ENCODE peak calls at places on chromosomes 16 and 17, in seven cellular contexts. One of them, this sample, is unnamed.

GRCh38 chr16:8952281-8952751 is 11.4 kb downstream of the USP7 start:
- DNase-seq in MM.1S: no peak
- DNase-seq in GM23338: no peak
- DNase-seq in HCT116: no peak
- DNase-seq in GM23248: no peak
- DNase-seq in PC-3: no peak
- DNase-seq in hepatocyte: no peak
- DNase-seq in this sample: no peak

GRCh38 chr17:58968662-58969061 is 138.0 kb downstream of the TRIM37 start:
- DNase-seq in MM.1S: no peak
- DNase-seq in GM23338: peak
- DNase-seq in HCT116: no peak
- DNase-seq in GM23248: no peak
- DNase-seq in PC-3: no peak
- DNase-seq in hepatocyte: no peak
- DNase-seq in this sample: no peak

GRCh38 chr17:64488301-64488700 is 8.6 kb downstream of the POLG2 start:
- DNase-seq in MM.1S: no peak
- DNase-seq in GM23338: no peak
- DNase-seq in HCT116: no peak
- DNase-seq in GM23248: no peak
- DNase-seq in PC-3: no peak
- DNase-seq in hepatocyte: no peak
- DNase-seq in this sample: no peak

GRCh38 chr16:53207810-53208752 is 153.3 kb downstream of the CHD9 start:
- DNase-seq in MM.1S: no peak
- DNase-seq in GM23338: peak
- DNase-seq in HCT116: peak
- DNase-seq in GM23248: peak
- DNase-seq in PC-3: peak
- DNase-seq in hepatocyte: peak
- DNase-seq in this sample: peak

GRCh38 chr16:30183961-30184429 is 593 bp downstream of the CORO1A start:
- DNase-seq in MM.1S: peak
- DNase-seq in GM23338: peak
- DNase-seq in HCT116: no peak
- DNase-seq in GM23248: no peak
- DNase-seq in PC-3: no peak
- DNase-seq in hepatocyte: no peak
- DNase-seq in this sample: no peak

GRCh38 chr17:48427598-48427997 is 2.4 kb downstream of the SKAP1 start:
- DNase-seq in MM.1S: peak
- DNase-seq in GM23338: no peak
- DNase-seq in HCT116: no peak
- DNase-seq in GM23248: peak
- DNase-seq in PC-3: peak
- DNase-seq in hepatocyte: no peak
- DNase-seq in this sample: no peak

GRCh38 chr17:37790153-37790552 is 45.3 kb upstream of the HNF1B start:
- DNase-seq in MM.1S: no peak
- DNase-seq in GM23338: no peak
- DNase-seq in HCT116: no peak
- DNase-seq in GM23248: no peak
- DNase-seq in PC-3: no peak
- DNase-seq in hepatocyte: no peak
- DNase-seq in this sample: no peak

GRCh38 chr17:44828919-44829557 is 1.0 kb downstream of the GJC1 start:
- DNase-seq in MM.1S: no peak
- DNase-seq in GM23338: no peak
- DNase-seq in HCT116: no peak
- DNase-seq in GM23248: no peak
- DNase-seq in PC-3: peak
- DNase-seq in hepatocyte: no peak
- DNase-seq in this sample: no peak

GRCh38 chr16:9422769-9423513 is 331.5 kb downstream of the HAPSTR1 start:
- DNase-seq in MM.1S: no peak
- DNase-seq in GM23338: no peak
- DNase-seq in HCT116: no peak
- DNase-seq in GM23248: no peak
- DNase-seq in PC-3: no peak
- DNase-seq in hepatocyte: no peak
- DNase-seq in this sample: no peak

GRCh38 chr17:12659500-12659899 is 6.2 kb upstream of the MYOCD start:
- DNase-seq in MM.1S: no peak
- DNase-seq in GM23338: no peak
- DNase-seq in HCT116: no peak
- DNase-seq in GM23248: peak
- DNase-seq in PC-3: no peak
- DNase-seq in hepatocyte: no peak
- DNase-seq in this sample: no peak

GRCh38 chr17:19304209-19304608 is 58.3 kb downstream of the B9D1 start:
- DNase-seq in MM.1S: peak
- DNase-seq in GM23338: no peak
- DNase-seq in HCT116: no peak
- DNase-seq in GM23248: peak
- DNase-seq in PC-3: peak
- DNase-seq in hepatocyte: peak
- DNase-seq in this sample: no peak

GRCh38 chr16:75632857-75633256 is 9.8 kb upstream of the ADAT1 start:
- DNase-seq in MM.1S: no peak
- DNase-seq in GM23338: no peak
- DNase-seq in HCT116: no peak
- DNase-seq in GM23248: no peak
- DNase-seq in PC-3: no peak
- DNase-seq in hepatocyte: peak
- DNase-seq in this sample: no peak

GRCh38 chr16:22008215-22009142 is 568 bp downstream of the MOSMO start:
- DNase-seq in MM.1S: no peak
- DNase-seq in GM23338: peak
- DNase-seq in HCT116: no peak
- DNase-seq in GM23248: peak
- DNase-seq in PC-3: no peak
- DNase-seq in hepatocyte: peak
- DNase-seq in this sample: peak

GRCh38 chr17:73131993-73132595 is 32.7 kb upstream of the SSTR2 start:
- DNase-seq in MM.1S: no peak
- DNase-seq in GM23338: no peak
- DNase-seq in HCT116: no peak
- DNase-seq in GM23248: no peak
- DNase-seq in PC-3: no peak
- DNase-seq in hepatocyte: no peak
- DNase-seq in this sample: peak

GRCh38 chr16:9102943-9103342 is 11.5 kb downstream of the HAPSTR1 start:
- DNase-seq in MM.1S: no peak
- DNase-seq in GM23338: no peak
- DNase-seq in HCT116: no peak
- DNase-seq in GM23248: no peak
- DNase-seq in PC-3: no peak
- DNase-seq in hepatocyte: no peak
- DNase-seq in this sample: no peak

GRCh38 chr16:75108792-75109731 is 7.5 kb downstream of the LDHD start:
- DNase-seq in MM.1S: no peak
- DNase-seq in GM23338: no peak
- DNase-seq in HCT116: peak
- DNase-seq in GM23248: peak
- DNase-seq in PC-3: peak
- DNase-seq in hepatocyte: peak
- DNase-seq in this sample: no peak

GRCh38 chr17:8060274-8060673 is 21.4 kb downstream of the ALOX15B start:
- DNase-seq in MM.1S: peak
- DNase-seq in GM23338: peak
- DNase-seq in HCT116: peak
- DNase-seq in GM23248: peak
- DNase-seq in PC-3: peak
- DNase-seq in hepatocyte: peak
- DNase-seq in this sample: peak

GRCh38 chr17:8056232-8056975 is 17.5 kb downstream of the ALOX15B start:
- DNase-seq in MM.1S: no peak
- DNase-seq in GM23338: no peak
- DNase-seq in HCT116: no peak
- DNase-seq in GM23248: peak
- DNase-seq in PC-3: peak
- DNase-seq in hepatocyte: peak
- DNase-seq in this sample: no peak

GRCh38 chr17:8056976-8057625 is 18.2 kb downstream of the ALOX15B start:
- DNase-seq in MM.1S: no peak
- DNase-seq in GM23338: no peak
- DNase-seq in HCT116: no peak
- DNase-seq in GM23248: no peak
- DNase-seq in PC-3: peak
- DNase-seq in hepatocyte: no peak
- DNase-seq in this sample: no peak

GRCh38 chr17:8057691-8058114 is 18.8 kb downstream of the ALOX15B start:
- DNase-seq in MM.1S: peak
- DNase-seq in GM23338: peak
- DNase-seq in HCT116: peak
- DNase-seq in GM23248: peak
- DNase-seq in PC-3: peak
- DNase-seq in hepatocyte: peak
- DNase-seq in this sample: peak

GRCh38 chr17:8059131-8059530 is 20.3 kb downstream of the ALOX15B start:
- DNase-seq in MM.1S: no peak
- DNase-seq in GM23338: no peak
- DNase-seq in HCT116: no peak
- DNase-seq in GM23248: no peak
- DNase-seq in PC-3: no peak
- DNase-seq in hepatocyte: no peak
- DNase-seq in this sample: no peak
- TF ChIP-seq EZH2 in MM.1S: no peak
- TF ChIP-seq EZH2 in GM23338: no peak
- TF ChIP-seq EZH2 in HCT116: no peak
- TF ChIP-seq EZH2 in GM23248: no peak
- TF ChIP-seq EZH2 in PC-3: no peak
- TF ChIP-seq EZH2 in hepatocyte: no peak
- TF ChIP-seq EZH2 in this sample: no peak

GRCh38 chr16:84845496-84846002 is 25.8 kb downstream of the CRISPLD2 start:
- DNase-seq in MM.1S: no peak
- DNase-seq in GM23338: no peak
- DNase-seq in HCT116: no peak
- DNase-seq in GM23248: no peak
- DNase-seq in PC-3: no peak
- DNase-seq in hepatocyte: no peak
- DNase-seq in this sample: peak

GRCh38 chr16:84844049-84844350 is 24.2 kb downstream of the CRISPLD2 start:
- DNase-seq in MM.1S: no peak
- DNase-seq in GM23338: no peak
- DNase-seq in HCT116: no peak
- DNase-seq in GM23248: no peak
- DNase-seq in PC-3: no peak
- DNase-seq in hepatocyte: no peak
- DNase-seq in this sample: no peak

GRCh38 chr16:84842516-84843148 is 22.8 kb downstream of the CRISPLD2 start:
- DNase-seq in MM.1S: no peak
- DNase-seq in GM23338: no peak
- DNase-seq in HCT116: no peak
- DNase-seq in GM23248: no peak
- DNase-seq in PC-3: no peak
- DNase-seq in hepatocyte: no peak
- DNase-seq in this sample: no peak

GRCh38 chr16:84843149-84844048 is 23.6 kb downstream of the CRISPLD2 start:
- DNase-seq in MM.1S: no peak
- DNase-seq in GM23338: no peak
- DNase-seq in HCT116: no peak
- DNase-seq in GM23248: no peak
- DNase-seq in PC-3: no peak
- DNase-seq in hepatocyte: no peak
- DNase-seq in this sample: no peak

DNA sequence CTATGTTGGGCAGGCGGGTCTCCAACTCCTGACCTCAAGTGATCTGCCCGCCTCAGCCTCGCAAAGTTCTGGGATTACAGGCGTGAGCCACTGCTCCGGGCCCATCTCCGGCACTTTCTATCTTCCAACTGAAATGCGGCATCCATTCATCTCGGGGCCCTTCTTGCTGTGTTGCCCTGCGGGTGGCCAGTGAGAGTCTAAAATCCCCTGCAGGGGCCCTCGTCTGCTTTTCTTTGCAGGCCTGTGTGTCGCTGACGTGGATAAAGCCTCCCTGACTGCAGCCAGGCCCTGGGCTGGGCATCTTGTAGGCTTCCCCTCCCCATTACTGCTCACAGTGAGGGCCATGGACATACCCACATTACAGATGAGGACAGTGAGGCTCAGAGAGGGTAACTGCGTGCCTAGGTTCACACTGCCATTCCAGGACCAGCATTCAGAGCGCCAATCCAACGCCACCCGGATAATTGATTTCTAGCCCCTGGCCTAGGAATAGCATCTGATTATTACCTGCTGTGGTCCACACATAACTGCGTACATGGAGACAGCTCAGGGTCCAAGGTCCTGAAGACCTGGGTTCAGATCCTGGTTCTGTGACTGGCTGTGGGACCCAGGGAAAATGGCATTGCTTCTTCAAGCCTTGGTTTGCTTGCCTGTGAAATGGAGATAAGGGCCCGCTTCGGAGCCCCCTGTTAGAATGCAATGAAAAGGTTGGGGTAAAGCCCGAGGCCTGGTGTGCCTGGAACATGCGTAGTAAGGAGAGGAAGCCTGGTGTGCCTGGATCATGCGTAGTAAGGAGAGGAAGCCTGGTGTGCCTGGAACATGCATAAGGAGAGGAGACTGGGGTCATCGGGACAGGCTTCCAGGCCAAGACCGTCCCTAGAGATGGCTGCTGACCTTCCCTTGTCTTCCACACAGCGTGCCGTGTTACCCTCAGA is 25.0 kb downstream of the CRISPLD2 start:
- DNase-seq in MM.1S: no peak
- DNase-seq in GM23338: peak
- DNase-seq in HCT116: no peak
- DNase-seq in GM23248: no peak
- DNase-seq in PC-3: no peak
- DNase-seq in hepatocyte: no peak
- DNase-seq in this sample: peak
- TF ChIP-seq EZH2phosphoT487 in MM.1S: no peak
- TF ChIP-seq EZH2phosphoT487 in GM23338: no peak
- TF ChIP-seq EZH2phosphoT487 in HCT116: no peak
- TF ChIP-seq EZH2phosphoT487 in GM23248: no peak
- TF ChIP-seq EZH2phosphoT487 in PC-3: no peak
- TF ChIP-seq EZH2phosphoT487 in hepatocyte: no peak
- TF ChIP-seq EZH2phosphoT487 in this sample: no peak

GRCh38 chr16:706189-707061 is 824 bp upstream of the FBXL16 start:
- DNase-seq in MM.1S: no peak
- DNase-seq in GM23338: peak
- DNase-seq in HCT116: no peak
- DNase-seq in GM23248: no peak
- DNase-seq in PC-3: no peak
- DNase-seq in hepatocyte: no peak
- DNase-seq in this sample: peak
- TF ChIP-seq EZH2 in MM.1S: no peak
- TF ChIP-seq EZH2 in GM23338: peak
- TF ChIP-seq EZH2 in HCT116: no peak
- TF ChIP-seq EZH2 in GM23248: peak
- TF ChIP-seq EZH2 in PC-3: no peak
- TF ChIP-seq EZH2 in hepatocyte: peak
- TF ChIP-seq EZH2 in this sample: peak

DNA sequence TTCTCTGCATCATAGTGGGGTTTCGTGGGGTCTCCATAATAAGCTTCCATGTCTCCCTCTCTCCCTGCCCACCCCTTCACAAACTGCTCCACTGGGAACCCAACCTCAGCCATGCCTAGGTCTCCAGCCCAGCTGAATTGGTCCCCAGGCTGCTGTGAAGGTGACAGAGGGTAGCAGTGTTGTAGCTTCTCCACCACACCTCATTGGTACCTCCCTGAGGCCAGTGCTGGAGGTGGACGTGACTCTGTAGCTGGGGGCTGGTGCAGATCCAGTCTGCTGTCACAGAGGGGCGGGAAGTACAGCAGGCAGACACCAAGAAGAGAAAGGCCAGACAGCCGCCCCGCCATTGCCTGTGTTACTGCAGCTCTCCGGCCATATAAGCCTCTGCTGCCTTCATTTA is 82.1 kb downstream of the OR1D5 start:
- DNase-seq in MM.1S: no peak
- DNase-seq in GM23338: no peak
- DNase-seq in HCT116: no peak
- DNase-seq in GM23248: no peak
- DNase-seq in PC-3: no peak
- DNase-seq in hepatocyte: no peak
- DNase-seq in this sample: no peak
- TF ChIP-seq EZH2phosphoT487 in MM.1S: no peak
- TF ChIP-seq EZH2phosphoT487 in GM23338: no peak
- TF ChIP-seq EZH2phosphoT487 in HCT116: no peak
- TF ChIP-seq EZH2phosphoT487 in GM23248: no peak
- TF ChIP-seq EZH2phosphoT487 in PC-3: no peak
- TF ChIP-seq EZH2phosphoT487 in hepatocyte: no peak
- TF ChIP-seq EZH2phosphoT487 in this sample: no peak